ENCODE peak calls at places on chromosome 12, in five cellular contexts. K, V, N, B and L are unnamed samples.

GRCh38 chr12:109946505-109946904 is 46.4 kb downstream of the TCHP start:
- DNase-seq in K (no peak), V (no peak), N (no peak), B (no peak), L (no peak)

GRCh38 chr12:54431911-54432814 is 13.1 kb upstream of the ITGA5 start:
- DNase-seq in K (no peak), V (no peak), N (no peak), B (peak), L (peak)

GRCh38 chr12:127170271-127171180 is 1096.4 kb upstream of the TMEM132C start:
- DNase-seq in K (no peak), V (no peak), N (no peak), B (no peak), L (peak)

GRCh38 chr12:92434607-92435025 is 268.2 kb upstream of the PLEKHG7 start:
- DNase-seq in K (no peak), V (no peak), N (no peak), B (no peak), L (no peak)

GRCh38 chr12:46892034-46892705 is 66.4 kb upstream of the SLC38A4 start:
- DNase-seq in K (no peak), V (no peak), N (no peak), B (no peak), L (peak)

GRCh38 chr12:23540572-23540971 is 408.9 kb downstream of the SOX5 start:
- DNase-seq in K (no peak), V (no peak), N (no peak), B (no peak), L (no peak)

GRCh38 chr12:16281157-16281556 is 3.7 kb upstream of the SLC15A5 start:
- DNase-seq in K (no peak), V (peak), N (no peak), B (no peak), L (no peak)

GRCh38 chr12:70919161-70919560 is 1.4 kb downstream of the PTPRR start:
- DNase-seq in K (no peak), V (no peak), N (no peak), B (no peak), L (no peak)

GRCh38 chr12:4230526-4230925 is 43.0 kb upstream of the CCND2 start:
- DNase-seq in K (no peak), V (no peak), N (no peak), B (no peak), L (no peak)

GRCh38 chr12:12294215-12295005 is 27.6 kb upstream of the LRP6 start:
- DNase-seq in K (no peak), V (no peak), N (no peak), B (peak), L (no peak)

GRCh38 chr12:131101703-131102492 is 148.2 kb downstream of the ADGRD1 start:
- DNase-seq in K (no peak), V (no peak), N (no peak), B (no peak), L (no peak)

GRCh38 chr12:131825146-131825892 is 2.9 kb upstream of the MMP17 start:
- DNase-seq in K (no peak), V (no peak), N (no peak), B (no peak), L (no peak)

GRCh38 chr12:3148366-3149000 is 71.3 kb downstream of the TSPAN9 start:
- DNase-seq in K (no peak), V (no peak), N (no peak), B (peak), L (no peak)

GRCh38 chr12:74317078-74317581 is 220.5 kb upstream of the ATXN7L3B start:
- DNase-seq in K (peak), V (no peak), N (no peak), B (peak), L (no peak)

GRCh38 chr12:78870539-78870938 is 6.0 kb downstream of the SYT1 start:
- DNase-seq in K (no peak), V (no peak), N (no peak), B (no peak), L (no peak)

GRCh38 chr12:44889871-44890270 is 13.8 kb upstream of the NELL2 start:
- DNase-seq in K (no peak), V (no peak), N (no peak), B (no peak), L (no peak)

GRCh38 chr12:111442301-111443045 is 36.8 kb downstream of the SH2B3 start:
- DNase-seq in K (no peak), V (no peak), N (no peak), B (no peak), L (peak)